ENCODE peak calls at places on chromosomes 12 and 14, in five cellular contexts. V is transverse colon, S is breast epithelium, Z is sigmoid colon, W is GM12891. J is an unnamed sample.

GRCh38 chr12:54082402-54082892 is 28.8 kb downstream of the HOXC4 start:
- DNase-seq in V (peak), S (no peak), Z (peak), W (no peak), J (no peak)

GRCh38 chr14:102683399-102684275 is 91.2 kb downstream of the RCOR1 start:
- DNase-seq in V (peak), S (no peak), Z (no peak), W (no peak), J (no peak)

GRCh38 chr14:68583527-68584275 is 209.2 kb downstream of the ZFP36L1 start:
- DNase-seq in V (no peak), S (no peak), Z (no peak), W (no peak), J (no peak)

GRCh38 chr12:75478395-75478794 is 2.2 kb upstream of the GLIPR1 start:
- DNase-seq in V (no peak), S (no peak), Z (no peak), W (no peak), J (no peak)

GRCh38 chr12:94560416-94561221 is 89.7 kb downstream of the TMCC3 start:
- DNase-seq in V (peak), S (no peak), Z (no peak), W (peak), J (no peak)

GRCh38 chr12:104612381-104612780 is 155.6 kb downstream of the CHST11 start:
- DNase-seq in V (no peak), S (no peak), Z (no peak), W (no peak), J (no peak)

GRCh38 chr14:78595797-78596196 is 425.6 kb downstream of the NRXN3 start:
- DNase-seq in V (no peak), S (no peak), Z (no peak), W (no peak), J (no peak)

GRCh38 chr12:75489613-75490210 is 9.2 kb downstream of the GLIPR1 start:
- DNase-seq in V (no peak), S (no peak), Z (no peak), W (no peak), J (no peak)

GRCh38 chr12:110304061-110304551 is 23.1 kb downstream of the ATP2A2 start:
- DNase-seq in V (no peak), S (no peak), Z (no peak), W (no peak), J (no peak)

GRCh38 chr12:78698747-78699146 is 165.8 kb upstream of the SYT1 start:
- DNase-seq in V (no peak), S (no peak), Z (no peak), W (no peak), J (no peak)

GRCh38 chr14:89067293-89067972 is 243.0 kb downstream of the TTC8 start:
- DNase-seq in V (no peak), S (no peak), Z (no peak), W (no peak), J (no peak)

GRCh38 chr12:56877195-56878009 is 56.8 kb downstream of the SDR9C7 start:
- DNase-seq in V (no peak), S (no peak), Z (no peak), W (no peak), J (no peak)

GRCh38 chr14:96797943-96798349 is 764 bp downstream of the VRK1 start:
- DNase-seq in V (no peak), S (no peak), Z (no peak), W (peak), J (no peak)

GRCh38 chr12:54479421-54479820 is 6.0 kb upstream of the GTSF1 start:
- DNase-seq in V (no peak), S (no peak), Z (no peak), W (no peak), J (no peak)

GRCh38 chr12:19273482-19274330 is 144.2 kb downstream of the PLEKHA5 start:
- DNase-seq in V (peak), S (peak), Z (peak), W (no peak), J (no peak)

GRCh38 chr12:68804654-68805591 is 3.1 kb upstream of the MDM2 start:
- DNase-seq in V (no peak), S (no peak), Z (no peak), W (no peak), J (no peak)

GRCh38 chr12:132525833-132526455 is 36.0 kb downstream of the FBRSL1 start:
- DNase-seq in V (no peak), S (no peak), Z (no peak), W (no peak), J (no peak)

GRCh38 chr12:2823483-2823882 is 11.0 kb downstream of the ITFG2 start:
- DNase-seq in V (no peak), S (no peak), Z (no peak), W (no peak), J (no peak)

GRCh38 chr14:29925106-29925722 is 2.4 kb downstream of the PRKD1 start:
- DNase-seq in V (no peak), S (no peak), Z (no peak), W (no peak), J (no peak)

GRCh38 chr14:22265319-22266140 is 323.5 kb downstream of the DAD1 start:
- DNase-seq in V (no peak), S (no peak), Z (no peak), W (no peak), J (no peak)

GRCh38 chr12:26113853-26114719 is 10.8 kb downstream of the BHLHE41 start:
- DNase-seq in V (peak), S (peak), Z (peak), W (peak), J (peak)
- TF ChIP-seq POLR2A in V (peak), S (no peak), Z (peak), W (no peak), J (no peak)

DNA sequence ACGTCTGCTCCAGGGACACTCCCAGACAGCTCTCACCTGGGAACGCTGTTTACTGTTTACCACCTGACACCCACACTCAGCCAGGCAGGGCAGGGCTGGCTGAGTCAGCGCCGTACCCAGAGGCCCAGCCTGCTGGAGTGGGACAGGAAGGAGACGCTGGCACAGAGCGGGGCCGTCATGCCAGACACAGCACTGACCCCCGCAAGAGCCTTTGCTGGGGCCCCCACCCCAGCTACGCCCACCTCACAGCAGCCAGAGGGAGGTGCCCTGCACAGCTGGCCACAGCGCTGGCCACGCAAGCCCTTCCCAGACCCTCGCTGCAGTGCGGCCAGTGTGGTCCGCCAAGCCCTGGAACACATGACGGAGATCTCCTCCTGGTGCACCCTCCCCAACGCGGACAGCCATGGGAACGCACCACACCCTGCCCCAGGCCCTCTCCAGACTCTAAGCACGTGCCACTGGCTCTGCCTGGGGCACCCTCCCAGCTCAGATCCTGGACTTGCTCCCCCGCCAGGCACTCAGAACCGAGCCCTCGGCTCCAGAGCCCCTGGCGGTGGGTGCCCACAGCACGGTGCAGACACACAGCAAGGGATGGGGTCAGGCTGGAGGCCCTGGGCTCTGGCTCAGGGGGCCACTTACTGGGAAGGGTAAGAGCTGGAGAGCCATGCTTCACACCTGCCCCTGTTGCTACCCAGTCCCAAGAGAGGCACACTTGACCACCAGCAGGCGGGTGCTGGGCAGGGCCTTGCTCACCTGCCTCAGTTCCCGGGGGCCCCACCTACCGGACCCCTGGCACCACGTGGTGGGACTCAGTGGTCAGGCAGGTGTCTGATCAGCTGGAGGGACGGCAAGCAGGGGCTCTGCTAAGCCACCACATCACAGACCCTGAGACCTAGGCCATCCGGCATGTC is 5.6 kb downstream of the AHNAK2 start:
- DNase-seq in V (peak), S (peak), Z (peak), W (no peak), J (no peak)
- TF ChIP-seq POLR2AphosphoS5 in V (no peak), S (no peak), Z (peak), W (no peak), J (peak)

GRCh38 chr12:52903855-52904508 is 894 bp downstream of the KRT8 start:
- DNase-seq in V (no peak), S (peak), Z (no peak), W (peak), J (no peak)
- TF ChIP-seq POLR2A in V (no peak), S (no peak), Z (peak), W (no peak), J (no peak)

DNA sequence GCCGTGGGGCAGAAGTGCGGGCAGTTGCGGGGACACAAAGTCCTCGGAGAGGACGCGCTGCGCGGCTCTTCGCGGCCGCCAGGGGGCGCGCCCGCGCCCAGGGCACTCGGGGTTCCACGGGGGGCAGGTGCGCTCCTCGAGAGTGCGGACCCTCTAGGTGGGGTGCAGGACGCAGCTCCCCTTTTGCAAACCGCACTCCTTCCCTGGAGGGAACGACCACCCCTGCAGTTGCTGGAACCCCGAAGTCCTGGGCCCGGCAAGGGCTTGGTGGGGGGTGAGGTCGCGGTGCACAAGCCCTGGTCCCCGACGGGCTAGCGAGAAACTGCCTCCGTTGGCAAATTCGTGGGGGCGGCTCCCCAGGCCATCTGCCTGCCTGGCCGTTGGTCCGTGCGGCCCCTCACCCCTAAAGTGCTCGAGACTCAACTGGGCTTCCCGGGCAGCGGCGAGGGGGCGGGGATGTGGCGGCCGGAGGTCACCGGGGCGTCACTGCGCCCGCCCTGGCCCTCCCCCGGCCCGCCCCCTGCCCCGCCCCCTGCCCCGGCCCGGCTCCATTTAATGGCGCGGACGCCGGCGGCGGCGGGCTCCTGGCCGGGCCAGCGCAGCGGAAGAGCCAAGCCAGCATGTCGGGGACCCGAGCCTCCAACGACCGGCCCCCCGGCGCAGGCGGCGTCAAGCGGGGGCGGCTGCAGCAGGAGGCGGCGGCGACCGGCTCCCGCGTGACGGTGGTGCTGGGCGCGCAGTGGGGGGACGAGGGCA is at the start of gene ADSS1:
- DNase-seq in V (peak), S (no peak), Z (no peak), W (peak), J (no peak)
- TF ChIP-seq POLR2AphosphoS5 in V (no peak), S (no peak), Z (no peak), W (no peak), J (peak)

GRCh38 chr12:71440393-71441349 is 1.1 kb downstream of the LGR5 start:
- DNase-seq in V (peak), S (no peak), Z (no peak), W (no peak), J (no peak)
- TF ChIP-seq POLR2A in V (no peak), S (no peak), Z (no peak), W (no peak), J (no peak)

GRCh38 chr12:121917950-121918678 is at the start of gene CFAP251:
- DNase-seq in V (peak), S (peak), Z (peak), W (peak), J (no peak)
- TF ChIP-seq POLR2AphosphoS5 in V (no peak), S (peak), Z (peak), W (peak), J (peak)

DNA sequence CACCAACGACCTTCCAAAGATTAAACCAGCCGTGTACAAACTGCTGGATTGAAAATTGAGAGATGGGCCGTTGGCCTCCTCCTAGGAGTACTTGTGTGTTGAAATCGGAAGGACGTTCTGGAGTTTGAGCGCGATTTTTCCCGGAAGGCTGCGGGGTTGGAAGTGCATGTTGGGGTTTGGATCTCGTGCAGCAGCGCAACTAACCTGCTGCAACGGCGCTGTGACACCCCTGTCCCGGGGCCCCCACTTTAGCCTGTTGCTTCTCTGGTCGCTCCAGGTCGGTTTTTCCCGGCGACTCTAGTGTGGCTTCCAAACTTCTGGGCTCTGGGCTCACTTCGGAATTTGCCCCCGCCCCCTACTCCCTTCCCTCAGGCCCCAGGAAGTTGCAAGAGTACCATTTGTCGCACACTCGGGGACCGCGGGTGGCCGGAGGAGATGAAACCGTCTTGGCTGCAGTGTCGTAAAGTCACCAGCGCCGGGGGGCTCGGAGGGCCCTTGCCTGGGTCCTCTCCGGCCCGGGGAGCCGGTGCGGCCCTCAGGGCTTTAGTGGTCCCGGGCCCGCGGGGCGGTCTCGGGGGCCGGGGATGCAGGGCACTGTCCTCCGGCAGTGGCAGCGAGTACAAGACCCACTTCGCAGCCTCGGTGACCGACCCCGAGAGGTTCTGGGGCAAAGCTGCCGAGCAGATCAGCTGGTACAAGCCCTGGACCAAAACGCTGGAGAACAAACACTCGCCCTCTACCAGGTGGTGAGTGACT is at the start of gene ACSS3:
- DNase-seq in V (no peak), S (peak), Z (peak), W (no peak), J (no peak)
- TF ChIP-seq POLR2A in V (no peak), S (no peak), Z (no peak), W (no peak), J (no peak)

GRCh38 chr14:71651228-71651627 is 281.0 kb upstream of the RGS6 start:
- DNase-seq in V (no peak), S (no peak), Z (no peak), W (no peak), J (no peak)
- TF ChIP-seq POLR2AphosphoS5 in V (no peak), S (no peak), Z (no peak), W (no peak), J (no peak)

GRCh38 chr14:20866194-20866593 is 25.0 kb upstream of the RNASE3 start:
- DNase-seq in V (no peak), S (no peak), Z (no peak), W (no peak), J (no peak)
- TF ChIP-seq POLR2A in V (no peak), S (no peak), Z (no peak), W (no peak), J (no peak)

GRCh38 chr14:53055003-53055402 is 98.1 kb downstream of the DDHD1 start:
- DNase-seq in V (no peak), S (no peak), Z (no peak), W (no peak), J (no peak)
- TF ChIP-seq POLR2AphosphoS5 in V (no peak), S (no peak), Z (no peak), W (no peak), J (no peak)

J was measured in vagina.